ENCODE peak calls at places on chromosome 6, in four cellular contexts. Z is RCC 7860, K is left cardiac atrium, L is NCI-H1105. U is an unnamed sample.

GRCh38 chr6:27293436-27294152 is 18.5 kb downstream of the POM121L2 start:
- DNase-seq in Z (peak), K (no peak), L (peak), U (no peak)

GRCh38 chr6:139271056-139271455 is 20.7 kb downstream of the TXLNB start:
- DNase-seq in Z (no peak), L (no peak), K (no peak), U (no peak)

GRCh38 chr6:109269953-109270517 is 112.2 kb downstream of the CD164 start:
- DNase-seq in K (no peak), Z (no peak), L (no peak), U (no peak)

GRCh38 chr6:36025932-36026327 is 1.5 kb upstream of the SLC26A8 start:
- DNase-seq in L (no peak), Z (no peak), K (no peak), U (no peak)

GRCh38 chr6:163349696-163350095 is 64.8 kb upstream of the QKI start:
- DNase-seq in Z (no peak), K (no peak), L (no peak), U (no peak)

GRCh38 chr6:101069191-101069795 is 188.2 kb upstream of the ASCC3 start:
- DNase-seq in Z (no peak), L (no peak), K (no peak), U (no peak)

GRCh38 chr6:25882066-25882496 is 8.0 kb upstream of the SLC17A3 start:
- DNase-seq in K (peak), L (no peak), Z (no peak), U (no peak)

GRCh38 chr6:1395496-1395895 is 6.1 kb downstream of the FOXF2 start:
- DNase-seq in Z (no peak), K (no peak), L (no peak), U (no peak)

GRCh38 chr6:72218125-72218524 is 331.8 kb downstream of the RIMS1 start:
- DNase-seq in K (no peak), L (no peak), Z (no peak), U (peak)

GRCh38 chr6:147950623-147950987 is 392.0 kb upstream of the SASH1 start:
- DNase-seq in Z (no peak), L (no peak), K (no peak), U (no peak)

GRCh38 chr6:98747246-98747645 is 87.1 kb upstream of the POU3F2 start:
- DNase-seq in K (no peak), Z (no peak), L (no peak), U (no peak)

GRCh38 chr6:137967689-137968467 is 100.8 kb downstream of the TNFAIP3 start:
- DNase-seq in Z (no peak), L (no peak), K (no peak), U (no peak)

GRCh38 chr6:99530627-99531026 is 15.4 kb upstream of the USP45 start:
- DNase-seq in L (no peak), K (no peak), Z (no peak), U (no peak)

GRCh38 chr6:22078802-22079545 is 217.9 kb downstream of the PRL start:
- DNase-seq in Z (no peak), K (no peak), L (no peak), U (no peak)

GRCh38 chr6:143965503-143966171 is 42.4 kb downstream of the PLAGL1 start:
- DNase-seq in L (no peak), K (no peak), Z (no peak), U (peak)

GRCh38 chr6:106146852-106147351 is 60.8 kb downstream of the PRDM1 start:
- DNase-seq in L (no peak), K (no peak), Z (peak), U (no peak)

GRCh38 chr6:87483929-87484328 is 11.2 kb downstream of the SLC35A1 start:
- DNase-seq in K (no peak), L (no peak), Z (peak), U (peak)

GRCh38 chr6:17233531-17233930 is 47.6 kb upstream of the RBM24 start:
- DNase-seq in K (no peak), Z (peak), L (no peak), U (no peak)

GRCh38 chr6:7879579-7879978 is 31.0 kb downstream of the TXNDC5 start:
- DNase-seq in L (no peak), Z (no peak), K (no peak), U (no peak)

GRCh38 chr6:45710304-45710821 is 305.3 kb downstream of the CLIC5 start:
- DNase-seq in K (no peak), Z (peak), L (no peak), U (peak)

GRCh38 chr6:68427630-68428029 is 207.5 kb upstream of the ADGRB3 start:
- DNase-seq in L (no peak), Z (peak), K (no peak), U (no peak)

GRCh38 chr6:168099201-168100010 is 20.4 kb upstream of the FRMD1 start:
- DNase-seq in Z (no peak), L (no peak), K (peak), U (no peak)

GRCh38 chr6:30556714-30556963 is 350 bp upstream of the GNL1 start:
- DNase-seq in Z (no peak), L (peak), K (peak), U (no peak)

GRCh38 chr6:44712353-44713147 is 325.0 kb downstream of the CDC5L start:
- DNase-seq in Z (no peak), L (no peak), K (no peak), U (peak)

GRCh38 chr6:36577298-36577697 is 16.9 kb upstream of the SRSF3 start:
- DNase-seq in K (no peak), L (no peak), Z (peak), U (peak)

GRCh38 chr6:81938991-81939773 is 186.7 kb upstream of the TENT5A start:
- DNase-seq in K (no peak), Z (no peak), L (no peak), U (no peak)

GRCh38 chr6:134063966-134064445 is 11.6 kb upstream of the SLC2A12 start:
- DNase-seq in Z (peak), L (peak), K (peak), U (peak)

GRCh38 chr6:158006331-158006730 is 24.7 kb downstream of the SYNJ2 start:
- DNase-seq in L (no peak), Z (no peak), K (peak), U (no peak)

GRCh38 chr6:2037230-2037926 is 208.0 kb downstream of the GMDS start:
- DNase-seq in K (no peak), Z (no peak), L (no peak), U (peak)

GRCh38 chr6:168530653-168531071 is 89.7 kb downstream of the SMOC2 start:
- DNase-seq in K (no peak), L (no peak), Z (no peak), U (peak)

GRCh38 chr6:129321303-129321702 is 388.7 kb downstream of the ARHGAP18 start:
- DNase-seq in L (no peak), K (no peak), Z (no peak), U (no peak)

GRCh38 chr6:136742125-136742524 is 50.2 kb downstream of the MAP3K5 start:
- DNase-seq in K (no peak), Z (no peak), L (no peak), U (no peak)

GRCh38 chr6:108203189-108204119 is 37.6 kb downstream of the NR2E1 start:
- DNase-seq in Z (no peak), K (no peak), L (no peak), U (no peak)

GRCh38 chr6:132357120-132357519 is 44.2 kb downstream of the MOXD1 start:
- DNase-seq in Z (no peak), K (no peak), L (no peak), U (no peak)

U was measured in NCI-H526.